ENCODE peak calls at places on chromosomes 5 and 9, in nine cellular contexts. One of them, this sample, is unnamed.

GRCh38 chr9:37953775-37954437 is 50.0 kb upstream of the SLC25A51 start:
- DNase-seq in colonic mucosa: no peak
- DNase-seq in cardiac muscle cell: peak
- DNase-seq in OCI-LY7: no peak
- DNase-seq in left ventricle myocardium inferior: no peak
- DNase-seq in AG10803: peak
- DNase-seq in coronary artery: no peak
- DNase-seq in HepG2: no peak
- DNase-seq in GM06990: peak
- DNase-seq in this sample: no peak

GRCh38 chr5:477247-477646 is 34.3 kb downstream of the EXOC3 start:
- DNase-seq in GM06990: no peak
- DNase-seq in coronary artery: no peak
- DNase-seq in colonic mucosa: no peak
- DNase-seq in AG10803: no peak
- DNase-seq in cardiac muscle cell: no peak
- DNase-seq in left ventricle myocardium inferior: no peak
- DNase-seq in OCI-LY7: no peak
- DNase-seq in HepG2: no peak
- DNase-seq in this sample: no peak

GRCh38 chr5:20617876-20618275 is 629.9 kb upstream of the CDH18 start:
- DNase-seq in colonic mucosa: no peak
- DNase-seq in HepG2: no peak
- DNase-seq in cardiac muscle cell: no peak
- DNase-seq in OCI-LY7: no peak
- DNase-seq in AG10803: no peak
- DNase-seq in coronary artery: no peak
- DNase-seq in GM06990: no peak
- DNase-seq in left ventricle myocardium inferior: no peak
- DNase-seq in this sample: no peak

GRCh38 chr5:6633469-6634326 is 458 bp downstream of the SRD5A1 start:
- DNase-seq in colonic mucosa: peak
- DNase-seq in AG10803: no peak
- DNase-seq in coronary artery: peak
- DNase-seq in HepG2: no peak
- DNase-seq in GM06990: no peak
- DNase-seq in left ventricle myocardium inferior: no peak
- DNase-seq in OCI-LY7: no peak
- DNase-seq in cardiac muscle cell: peak
- DNase-seq in this sample: peak

GRCh38 chr9:34929506-34930102 is 28.5 kb upstream of the PHF24 start:
- DNase-seq in GM06990: no peak
- DNase-seq in HepG2: peak
- DNase-seq in OCI-LY7: peak
- DNase-seq in left ventricle myocardium inferior: no peak
- DNase-seq in colonic mucosa: no peak
- DNase-seq in coronary artery: no peak
- DNase-seq in cardiac muscle cell: peak
- DNase-seq in AG10803: peak
- DNase-seq in this sample: no peak

GRCh38 chr9:94675008-94675841 is 35.9 kb upstream of the FBP1 start:
- DNase-seq in cardiac muscle cell: peak
- DNase-seq in colonic mucosa: no peak
- DNase-seq in GM06990: no peak
- DNase-seq in coronary artery: no peak
- DNase-seq in HepG2: no peak
- DNase-seq in AG10803: peak
- DNase-seq in OCI-LY7: no peak
- DNase-seq in left ventricle myocardium inferior: no peak
- DNase-seq in this sample: no peak

GRCh38 chr5:54081415-54081814 is 229.0 kb downstream of the ARL15 start:
- DNase-seq in AG10803: no peak
- DNase-seq in left ventricle myocardium inferior: no peak
- DNase-seq in cardiac muscle cell: no peak
- DNase-seq in coronary artery: no peak
- DNase-seq in HepG2: no peak
- DNase-seq in colonic mucosa: no peak
- DNase-seq in GM06990: no peak
- DNase-seq in OCI-LY7: no peak
- DNase-seq in this sample: no peak

GRCh38 chr5:107792940-107793339 is 122.2 kb upstream of the EFNA5 start:
- DNase-seq in left ventricle myocardium inferior: no peak
- DNase-seq in colonic mucosa: no peak
- DNase-seq in HepG2: no peak
- DNase-seq in coronary artery: no peak
- DNase-seq in GM06990: no peak
- DNase-seq in OCI-LY7: no peak
- DNase-seq in cardiac muscle cell: no peak
- DNase-seq in AG10803: no peak
- DNase-seq in this sample: no peak

GRCh38 chr9:127500399-127500798 is 49.1 kb downstream of the LRSAM1 start:
- DNase-seq in cardiac muscle cell: no peak
- DNase-seq in OCI-LY7: no peak
- DNase-seq in AG10803: no peak
- DNase-seq in left ventricle myocardium inferior: no peak
- DNase-seq in coronary artery: no peak
- DNase-seq in GM06990: no peak
- DNase-seq in HepG2: no peak
- DNase-seq in colonic mucosa: no peak
- DNase-seq in this sample: no peak

GRCh38 chr9:136050266-136050705 is 44.8 kb downstream of the NACC2 start:
- DNase-seq in cardiac muscle cell: no peak
- DNase-seq in HepG2: no peak
- DNase-seq in AG10803: no peak
- DNase-seq in colonic mucosa: no peak
- DNase-seq in OCI-LY7: no peak
- DNase-seq in left ventricle myocardium inferior: no peak
- DNase-seq in coronary artery: no peak
- DNase-seq in GM06990: no peak
- DNase-seq in this sample: no peak

GRCh38 chr9:136052433-136052880 is 42.6 kb downstream of the NACC2 start:
- DNase-seq in colonic mucosa: peak
- DNase-seq in AG10803: peak
- DNase-seq in cardiac muscle cell: no peak
- DNase-seq in OCI-LY7: no peak
- DNase-seq in GM06990: no peak
- DNase-seq in coronary artery: peak
- DNase-seq in HepG2: peak
- DNase-seq in left ventricle myocardium inferior: no peak
- DNase-seq in this sample: no peak

GRCh38 chr9:136051568-136052432 is 43.3 kb downstream of the NACC2 start:
- DNase-seq in cardiac muscle cell: peak
- DNase-seq in coronary artery: peak
- DNase-seq in colonic mucosa: peak
- DNase-seq in OCI-LY7: no peak
- DNase-seq in AG10803: peak
- DNase-seq in HepG2: peak
- DNase-seq in GM06990: no peak
- DNase-seq in left ventricle myocardium inferior: peak
- DNase-seq in this sample: peak

GRCh38 chr9:136049451-136050265 is 45.4 kb downstream of the NACC2 start:
- DNase-seq in left ventricle myocardium inferior: no peak
- DNase-seq in cardiac muscle cell: no peak
- DNase-seq in HepG2: no peak
- DNase-seq in GM06990: no peak
- DNase-seq in AG10803: no peak
- DNase-seq in coronary artery: no peak
- DNase-seq in OCI-LY7: no peak
- DNase-seq in colonic mucosa: no peak
- DNase-seq in this sample: no peak

DNA sequence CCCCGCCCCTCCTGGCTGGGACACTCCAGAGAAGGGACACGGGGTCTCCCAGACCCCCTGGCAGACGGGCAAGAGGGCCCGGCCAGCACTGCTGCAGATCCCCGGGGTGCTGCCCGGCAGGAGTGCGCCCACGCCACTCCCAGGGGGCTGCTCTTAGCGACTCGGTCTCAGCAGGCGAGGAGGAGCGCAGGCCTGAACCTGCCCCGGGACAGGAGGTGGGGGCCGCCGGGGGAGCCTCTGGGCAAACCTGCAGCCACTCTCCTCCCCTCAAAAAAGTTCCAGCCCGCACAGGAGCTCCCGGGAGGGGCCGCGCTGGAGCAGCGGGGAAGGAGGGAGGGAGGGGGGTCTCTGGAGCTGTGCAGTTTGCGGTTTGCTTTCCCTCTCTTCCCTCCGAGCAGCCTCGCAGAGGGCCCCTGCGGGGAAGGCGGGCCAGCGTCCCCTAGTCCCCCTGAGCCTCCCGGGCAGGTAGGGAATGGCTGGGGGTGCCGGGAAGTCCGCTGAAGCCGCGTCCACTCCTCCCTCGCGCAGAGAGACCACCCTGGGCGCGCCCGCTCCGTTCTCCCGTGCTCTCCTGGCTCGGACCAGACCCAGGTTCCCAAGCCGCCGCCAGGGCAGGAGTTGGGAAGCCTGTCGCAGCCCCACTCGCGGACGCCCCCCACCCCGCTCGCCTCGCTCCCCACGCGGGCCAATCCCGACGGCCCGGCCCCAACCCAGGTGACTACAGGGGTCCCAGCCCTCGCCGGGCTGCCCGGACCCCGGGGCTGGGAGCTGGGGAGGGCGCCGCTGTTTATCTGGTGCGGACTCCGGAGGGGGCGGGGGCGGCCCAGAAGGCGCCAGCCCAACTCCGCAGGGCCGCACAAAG is 44.2 kb downstream of the NACC2 start:
- DNase-seq in colonic mucosa: no peak
- DNase-seq in GM06990: no peak
- DNase-seq in coronary artery: no peak
- DNase-seq in left ventricle myocardium inferior: no peak
- DNase-seq in cardiac muscle cell: peak
- DNase-seq in HepG2: peak
- DNase-seq in OCI-LY7: no peak
- DNase-seq in AG10803: no peak
- DNase-seq in this sample: peak
- H3K4me3 ChIP-seq in colonic mucosa: peak
- H3K4me3 ChIP-seq in GM06990: no peak
- H3K4me3 ChIP-seq in coronary artery: peak
- H3K4me3 ChIP-seq in left ventricle myocardium inferior: peak
- H3K4me3 ChIP-seq in cardiac muscle cell: peak
- H3K4me3 ChIP-seq in HepG2: peak
- H3K4me3 ChIP-seq in OCI-LY7: no peak
- H3K4me3 ChIP-seq in AG10803: peak
- H3K4me3 ChIP-seq in this sample: no peak

GRCh38 chr5:171306785-171307591 is 2.1 kb upstream of the TLX3 start:
- DNase-seq in cardiac muscle cell: no peak
- DNase-seq in coronary artery: peak
- DNase-seq in colonic mucosa: no peak
- DNase-seq in OCI-LY7: no peak
- DNase-seq in GM06990: no peak
- DNase-seq in HepG2: no peak
- DNase-seq in left ventricle myocardium inferior: no peak
- DNase-seq in AG10803: no peak
- DNase-seq in this sample: peak
- TF ChIP-seq CTCF in cardiac muscle cell: no peak
- TF ChIP-seq CTCF in coronary artery: no peak
- TF ChIP-seq CTCF in colonic mucosa: no peak
- TF ChIP-seq CTCF in OCI-LY7: no peak
- TF ChIP-seq CTCF in GM06990: no peak
- TF ChIP-seq CTCF in HepG2: no peak
- TF ChIP-seq CTCF in left ventricle myocardium inferior: no peak
- TF ChIP-seq CTCF in AG10803: no peak
- TF ChIP-seq CTCF in this sample: no peak

DNA sequence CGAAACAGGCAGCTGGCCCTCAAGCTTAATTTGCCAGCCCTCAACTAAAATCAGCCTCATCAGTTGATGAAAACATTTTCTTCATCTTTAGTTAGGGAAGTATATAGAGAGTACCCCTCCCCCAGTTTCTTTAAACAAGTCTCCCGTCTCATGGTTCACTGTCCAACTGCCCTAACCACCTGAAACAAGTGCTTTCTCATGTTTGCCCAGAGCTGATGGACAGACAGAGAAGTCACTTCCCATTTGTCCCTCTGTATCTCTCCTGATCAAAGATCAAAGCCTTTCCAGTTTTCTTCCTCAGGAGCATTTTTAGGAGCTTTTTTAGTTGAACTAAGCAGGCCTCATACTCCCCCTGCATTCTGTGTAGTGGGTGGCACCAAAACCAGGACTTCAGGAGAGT is 21.7 kb downstream of the FUBP3 start:
- DNase-seq in colonic mucosa: no peak
- DNase-seq in cardiac muscle cell: no peak
- DNase-seq in AG10803: no peak
- DNase-seq in coronary artery: no peak
- DNase-seq in left ventricle myocardium inferior: no peak
- DNase-seq in GM06990: no peak
- DNase-seq in HepG2: peak
- DNase-seq in OCI-LY7: no peak
- DNase-seq in this sample: no peak
- H3K4me3 ChIP-seq in colonic mucosa: no peak
- H3K4me3 ChIP-seq in cardiac muscle cell: no peak
- H3K4me3 ChIP-seq in AG10803: no peak
- H3K4me3 ChIP-seq in coronary artery: no peak
- H3K4me3 ChIP-seq in left ventricle myocardium inferior: no peak
- H3K4me3 ChIP-seq in GM06990: no peak
- H3K4me3 ChIP-seq in HepG2: no peak
- H3K4me3 ChIP-seq in OCI-LY7: no peak
- H3K4me3 ChIP-seq in this sample: no peak

GRCh38 chr9:137095664-137096517 is 9.1 kb downstream of the MAN1B1 start:
- DNase-seq in coronary artery: no peak
- DNase-seq in colonic mucosa: no peak
- DNase-seq in left ventricle myocardium inferior: no peak
- DNase-seq in cardiac muscle cell: no peak
- DNase-seq in AG10803: no peak
- DNase-seq in HepG2: no peak
- DNase-seq in OCI-LY7: peak
- DNase-seq in GM06990: peak
- DNase-seq in this sample: no peak
- TF ChIP-seq CTCF in coronary artery: no peak
- TF ChIP-seq CTCF in colonic mucosa: no peak
- TF ChIP-seq CTCF in left ventricle myocardium inferior: no peak
- TF ChIP-seq CTCF in cardiac muscle cell: peak
- TF ChIP-seq CTCF in AG10803: no peak
- TF ChIP-seq CTCF in HepG2: peak
- TF ChIP-seq CTCF in OCI-LY7: peak
- TF ChIP-seq CTCF in GM06990: peak
- TF ChIP-seq CTCF in this sample: no peak

DNA sequence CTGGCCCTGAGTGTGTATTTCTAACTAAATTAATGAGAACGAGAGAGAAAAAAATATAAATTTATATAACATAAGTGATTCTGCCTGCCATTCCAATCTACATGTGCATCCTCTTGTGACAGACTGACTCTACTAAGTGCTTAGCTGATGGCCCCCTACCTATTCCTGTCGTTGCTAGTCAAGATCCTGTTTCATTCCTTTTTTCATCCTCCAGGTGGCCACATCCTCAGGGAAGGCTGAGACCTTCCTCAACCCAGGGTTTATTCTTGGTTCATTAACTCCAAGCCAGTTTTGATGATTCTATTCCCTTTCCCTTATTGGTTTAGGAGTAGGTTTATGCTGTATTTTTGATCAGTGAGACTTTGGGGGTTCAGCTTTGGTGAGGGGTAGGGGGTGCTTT is 201.3 kb downstream of the C9orf152 start:
- DNase-seq in cardiac muscle cell: no peak
- DNase-seq in AG10803: no peak
- DNase-seq in OCI-LY7: no peak
- DNase-seq in coronary artery: no peak
- DNase-seq in HepG2: no peak
- DNase-seq in left ventricle myocardium inferior: no peak
- DNase-seq in GM06990: no peak
- DNase-seq in colonic mucosa: no peak
- DNase-seq in this sample: no peak
- H3K4me3 ChIP-seq in cardiac muscle cell: no peak
- H3K4me3 ChIP-seq in AG10803: no peak
- H3K4me3 ChIP-seq in OCI-LY7: no peak
- H3K4me3 ChIP-seq in coronary artery: no peak
- H3K4me3 ChIP-seq in HepG2: no peak
- H3K4me3 ChIP-seq in left ventricle myocardium inferior: no peak
- H3K4me3 ChIP-seq in GM06990: no peak
- H3K4me3 ChIP-seq in colonic mucosa: no peak
- H3K4me3 ChIP-seq in this sample: no peak

GRCh38 chr5:131096774-131097695 is 68.0 kb downstream of the HINT1 start:
- DNase-seq in coronary artery: no peak
- DNase-seq in colonic mucosa: no peak
- DNase-seq in GM06990: no peak
- DNase-seq in left ventricle myocardium inferior: no peak
- DNase-seq in OCI-LY7: no peak
- DNase-seq in AG10803: peak
- DNase-seq in cardiac muscle cell: no peak
- DNase-seq in HepG2: no peak
- DNase-seq in this sample: no peak
- TF ChIP-seq CTCF in coronary artery: no peak
- TF ChIP-seq CTCF in colonic mucosa: no peak
- TF ChIP-seq CTCF in GM06990: no peak
- TF ChIP-seq CTCF in left ventricle myocardium inferior: no peak
- TF ChIP-seq CTCF in OCI-LY7: no peak
- TF ChIP-seq CTCF in AG10803: no peak
- TF ChIP-seq CTCF in cardiac muscle cell: no peak
- TF ChIP-seq CTCF in HepG2: no peak
- TF ChIP-seq CTCF in this sample: no peak

This sample was measured in lower leg skin.